ENCODE peak calls at places on chromosomes 11 and 22, in five cellular contexts. I is tibial artery, H is uterus, W is left ventricle myocardium inferior, T is body of pancreas. C is an unnamed sample.

GRCh38 chr22:47107431-47107830 is 345.0 kb downstream of the TBC1D22A start:
- DNase-seq in I (no peak), H (no peak), W (no peak), T (no peak), C (no peak)

GRCh38 chr11:21806508-21806907 is 386.4 kb upstream of the ANO5 start:
- DNase-seq in I (no peak), H (no peak), W (no peak), T (no peak), C (no peak)

GRCh38 chr22:31085493-31085824 is 4.3 kb downstream of the SMTN start:
- DNase-seq in I (peak; percentile 84), H (peak; percentile 53), W (peak; percentile 50), T (peak; percentile 63), C (no peak)

GRCh38 chr22:29727248-29727551 is 7.4 kb downstream of the CABP7 start:
- DNase-seq in I (no peak), H (peak; percentile 28), W (peak; percentile 37), T (peak; percentile 32), C (no peak)

GRCh38 chr11:9992306-9992705 is 301.7 kb downstream of the SBF2 start:
- DNase-seq in I (no peak), H (no peak), W (no peak), T (no peak), C (no peak)

GRCh38 chr11:69280451-69280850 is 13.5 kb upstream of the MYEOV start:
- DNase-seq in I (no peak), H (no peak), W (no peak), T (no peak), C (no peak)

GRCh38 chr11:82733444-82734119 is at the start of gene FAM181B:
- DNase-seq in I (peak; percentile 75), H (peak; percentile 34), W (peak; percentile 32), T (peak; percentile 68), C (no peak)

GRCh38 chr22:40216041-40216756 is 38.5 kb downstream of the TNRC6B start:
- DNase-seq in I (no peak), H (no peak), W (no peak), T (no peak), C (no peak)

GRCh38 chr11:112279901-112280267 is 19.2 kb upstream of the PLET1 start:
- DNase-seq in I (no peak), H (peak; percentile 51), W (peak; percentile 70), T (peak; percentile 55), C (peak; percentile 65)

GRCh38 chr11:71272161-71272560 is 19.8 kb upstream of the SHANK2 start:
- DNase-seq in I (no peak), H (no peak), W (no peak), T (no peak), C (no peak)

GRCh38 chr11:18844753-18845367 is 53.3 kb upstream of the PTPN5 start:
- DNase-seq in I (no peak), H (no peak), W (no peak), T (peak; percentile 14), C (no peak)

GRCh38 chr22:25120093-25120561 is 79.5 kb upstream of the CRYBB3 start:
- DNase-seq in I (no peak), H (peak; percentile 32), W (no peak), T (peak; percentile 88), C (no peak)

GRCh38 chr22:37634505-37635002 is 4.9 kb upstream of the SH3BP1 start:
- DNase-seq in I (no peak), H (no peak), W (no peak), T (no peak), C (no peak)

GRCh38 chr22:37633693-37634504 is 5.6 kb upstream of the SH3BP1 start:
- DNase-seq in I (peak; percentile 93), H (peak; percentile 90), W (peak; percentile 90), T (peak; percentile 83), C (peak; percentile 72)

GRCh38 chr22:37632174-37633081 is 7.0 kb upstream of the SH3BP1 start:
- DNase-seq in I (no peak), H (no peak), W (no peak), T (no peak), C (no peak)

GRCh38 chr22:37631448-37632173 is 7.9 kb upstream of the SH3BP1 start:
- DNase-seq in I (no peak), H (no peak), W (no peak), T (no peak), C (no peak)

GRCh38 chr22:37633082-37633692 is 6.3 kb upstream of the SH3BP1 start:
- DNase-seq in I (no peak), H (no peak), W (no peak), T (no peak), C (no peak)
- H3K4me3 ChIP-seq in I (no peak overlapping the region), H (no peak overlapping the region), W (peak overlapping the region; percentile 44), T (no peak overlapping the region), C (no peak overlapping the region)

GRCh38 chr11:118574636-118575035 is 2.4 kb downstream of the ARCN1 start:
- DNase-seq in I (no peak), H (no peak), W (no peak), T (no peak), C (no peak)
- H3K4me3 ChIP-seq in I (no peak overlapping the region), H (peak overlapping the region; percentile 3), W (peak overlapping the region; percentile 97), T (no peak overlapping the region), C (no peak overlapping the region)

DNA sequence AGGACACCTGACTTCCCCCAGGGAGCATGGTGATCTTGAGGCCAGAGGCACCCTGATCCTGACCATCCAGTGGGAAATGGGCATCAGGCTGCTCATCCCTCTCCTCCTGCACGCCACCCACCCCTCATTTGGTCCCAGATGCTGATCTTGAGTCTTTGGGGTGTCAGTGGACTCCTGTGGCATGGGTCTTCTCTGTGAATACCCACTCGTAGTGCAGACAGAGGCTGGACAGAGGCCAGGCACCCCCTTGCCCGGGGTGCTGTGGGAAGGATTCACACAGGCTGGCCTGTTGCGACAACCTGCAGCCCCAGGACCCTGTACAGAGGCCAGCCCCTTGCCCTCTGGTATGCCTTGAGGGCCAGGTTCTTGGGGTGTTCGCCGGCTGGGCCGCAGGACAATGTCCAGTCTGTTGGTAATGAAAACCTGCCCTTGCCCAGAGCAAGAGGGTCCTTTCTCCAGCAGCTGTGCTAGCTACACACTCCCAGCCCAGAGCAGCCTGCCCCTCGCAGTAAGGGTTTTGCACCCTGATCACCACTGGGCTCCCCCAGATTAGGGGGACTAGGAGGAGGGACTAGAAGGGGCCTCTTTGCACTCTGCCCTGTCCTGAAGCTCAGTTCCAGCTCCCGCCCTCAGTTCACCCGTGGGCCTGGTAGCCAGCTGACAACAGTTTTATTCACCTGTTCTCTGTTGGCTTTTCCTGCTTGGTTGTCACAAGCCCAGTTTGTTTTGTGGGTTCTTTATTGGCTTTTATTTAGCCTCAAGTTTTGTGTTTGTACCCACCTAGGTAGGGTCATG is 76.0 kb downstream of the BCR start:
- DNase-seq in I (no peak), H (no peak), W (no peak), T (no peak), C (no peak)
- H3K4me3 ChIP-seq in I (no peak overlapping the region), H (no peak overlapping the region), W (peak overlapping the region; percentile 20), T (no peak overlapping the region), C (no peak overlapping the region)

GRCh38 chr11:1839204-1839923 is 583 bp downstream of the TNNI2 start:
- DNase-seq in I (no peak), H (no peak), W (peak; percentile 13), T (no peak), C (no peak)

GRCh38 chr11:1837171-1838076 is 1.4 kb upstream of the TNNI2 start:
- DNase-seq in I (no peak), H (peak; percentile 66), W (peak; percentile 69), T (peak; percentile 62), C (no peak)

GRCh38 chr11:1836011-1836945 is 1.5 kb downstream of the SYT8 start:
- DNase-seq in I (no peak), H (no peak), W (peak; percentile 11), T (no peak), C (no peak)

GRCh38 chr11:1838426-1839131 is at the start of gene TNNI2:
- DNase-seq in I (no peak), H (no peak), W (peak; percentile 18), T (no peak), C (no peak)

GRCh38 chr11:1838077-1838425 is 730 bp upstream of the TNNI2 start:
- DNase-seq in I (no peak), H (no peak), W (no peak), T (no peak), C (no peak)
- H3K4me3 ChIP-seq in I (no peak overlapping the region), H (no peak overlapping the region), W (no peak overlapping the region), T (no peak overlapping the region), C (no peak overlapping the region)

GRCh38 chr11:67673902-67674301 is 521 bp downstream of the ALDH3B2 start:
- DNase-seq in I (no peak), H (no peak), W (no peak), T (no peak), C (no peak)

GRCh38 chr11:67673358-67673757 is 1.1 kb downstream of the ALDH3B2 start:
- DNase-seq in I (no peak), H (no peak), W (no peak), T (no peak), C (no peak)

GRCh38 chr11:67675058-67675747 is 780 bp upstream of the ALDH3B2 start:
- DNase-seq in I (no peak), H (no peak), W (no peak), T (no peak), C (no peak)

GRCh38 chr11:67671211-67671520 is 3.3 kb downstream of the ALDH3B2 start:
- DNase-seq in I (no peak), H (no peak), W (no peak), T (no peak), C (no peak)

GRCh38 chr11:67674442-67674871 is at the start of gene ALDH3B2:
- DNase-seq in I (no peak), H (no peak), W (no peak), T (peak; percentile 62), C (peak; percentile 65)
- H3K4me3 ChIP-seq in I (no peak within 1 kb of the TSS), H (no peak within 1 kb of the TSS), W (no peak within 1 kb of the TSS), T (no peak within 1 kb of the TSS), C (no peak within 1 kb of the TSS)

GRCh38 chr11:105823495-105824033 is 198.5 kb downstream of the MSANTD4 start:
- DNase-seq in I (no peak), H (no peak), W (no peak), T (no peak), C (no peak)
- H3K4me3 ChIP-seq in I (no peak overlapping the region), H (no peak overlapping the region), W (no peak overlapping the region), T (no peak overlapping the region), C (no peak overlapping the region)

DNA sequence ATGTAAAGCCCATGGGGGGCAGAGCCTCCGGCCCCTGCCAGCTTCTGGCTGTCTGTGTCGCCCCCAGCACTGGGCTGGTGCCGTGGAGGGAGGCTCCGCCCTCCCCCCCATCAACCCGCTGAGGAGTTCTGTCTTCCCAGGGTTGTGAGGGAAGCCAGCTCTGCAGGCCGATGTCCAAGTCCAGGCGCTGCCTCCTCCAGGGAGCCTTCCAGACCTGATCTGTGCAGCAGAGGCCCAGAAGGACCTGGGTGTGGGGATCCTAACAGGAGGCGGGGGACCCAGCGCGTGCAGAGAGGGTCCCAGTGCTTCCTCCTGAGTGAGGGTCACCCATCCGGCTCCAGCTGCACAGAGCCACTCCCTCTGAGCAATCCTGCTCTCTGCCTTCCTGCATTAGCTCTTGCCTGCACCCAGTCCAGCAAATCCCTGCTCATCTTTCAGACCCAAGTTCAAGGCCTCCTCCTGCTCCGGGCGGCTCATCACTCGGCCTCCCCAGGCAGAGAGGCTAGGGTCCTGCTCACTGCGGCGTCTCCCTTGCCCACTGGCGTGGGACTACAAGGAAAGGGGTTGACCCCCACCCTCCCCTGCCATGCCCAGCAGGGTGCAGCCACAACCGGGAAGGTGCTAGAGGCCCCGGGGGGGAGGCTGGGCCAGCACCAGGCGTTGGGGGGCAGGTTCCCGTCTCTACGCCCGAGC is 16.5 kb downstream of the PRR33 start:
- DNase-seq in I (peak; percentile 65), H (peak; percentile 16), W (peak; percentile 49), T (no peak), C (no peak)
- H3K4me3 ChIP-seq in I (no peak overlapping the region), H (no peak overlapping the region), W (peak overlapping the region; percentile 50), T (no peak overlapping the region), C (no peak overlapping the region)

C was measured in lung.